ENCODE peak calls at places on chromosome 17, in four cellular contexts. M, U, N and K are unnamed samples. For H3K36me3, the result is how much of the 10 kb centered on the place peaks cover.

GRCh38 chr17:81018044-81018802 is 16.7 kb upstream of the BAIAP2 start:
- DNase-seq in M (no peak), U (peak), N (no peak), K (no peak)

GRCh38 chr17:69609495-69610315 is 195.2 kb downstream of the MAP2K6 start:
- DNase-seq in M (no peak), U (no peak), N (peak), K (no peak)

GRCh38 chr17:55513885-55514590 is 2.8 kb upstream of the SMIM36 start:
- DNase-seq in M (peak), U (peak), N (peak), K (peak)

GRCh38 chr17:17628388-17629008 is 37.0 kb upstream of the PEMT start:
- DNase-seq in M (no peak), U (no peak), N (no peak), K (no peak)

GRCh38 chr17:41065829-41066624 is at the start of gene KRTAP2-4:
- DNase-seq in M (no peak), U (no peak), N (peak), K (no peak)

GRCh38 chr17:60993497-60993896 is 315.8 kb downstream of the BCAS3 start:
- DNase-seq in M (no peak), U (no peak), N (no peak), K (no peak)

GRCh38 chr17:79796570-79797491 is at the start of gene CBX8:
- DNase-seq in M (peak), U (peak), N (peak), K (peak)

GRCh38 chr17:80361495-80362220 is 53.3 kb upstream of the ENDOV start:
- DNase-seq in M (no peak), U (no peak), N (no peak), K (no peak)

GRCh38 chr17:7967751-7968150 is 34.7 kb upstream of the GUCY2D start:
- DNase-seq in M (no peak), U (no peak), N (no peak), K (no peak)

GRCh38 chr17:63932008-63932561 is at the start of gene CD79B:
- DNase-seq in M (no peak), U (no peak), N (no peak), K (no peak)

GRCh38 chr17:1078831-1079561 is 82.1 kb downstream of the TIMM22 start:
- DNase-seq in M (no peak), U (no peak), N (no peak), K (no peak)

GRCh38 chr17:33112763-33113162 is 121.1 kb downstream of the SPACA3 start:
- DNase-seq in M (no peak), U (peak), N (no peak), K (no peak)

GRCh38 chr17:55274371-55275255 is 9.9 kb downstream of the HLF start:
- DNase-seq in M (no peak), U (no peak), N (no peak), K (no peak)

GRCh38 chr17:64255764-64256163 is 7.3 kb downstream of the TEX2 start:
- DNase-seq in M (no peak), U (no peak), N (no peak), K (no peak)

GRCh38 chr17:45789874-45790273 is 5.8 kb downstream of the CRHR1 start:
- DNase-seq in M (no peak), U (no peak), N (no peak), K (no peak)

GRCh38 chr17:41547921-41548843 is 20.1 kb upstream of the KRT19 start:
- DNase-seq in M (no peak), U (peak), N (peak), K (peak)

GRCh38 chr17:74305865-74306654 is 20.0 kb upstream of the KIF19 start:
- DNase-seq in M (no peak), U (no peak), N (no peak), K (no peak)

GRCh38 chr17:77231076-77231871 is 90.5 kb downstream of the SEC14L1 start:
- DNase-seq in M (no peak), U (no peak), N (no peak), K (no peak)

GRCh38 chr17:54992797-54993639 is 24.5 kb downstream of the STXBP4 start:
- DNase-seq in M (no peak), U (no peak), N (no peak), K (no peak)

GRCh38 chr17:18231156-18231555 is 5.7 kb downstream of the LLGL1 start:
- DNase-seq in M (no peak), U (no peak), N (no peak), K (no peak)

GRCh38 chr17:29958947-29959657 is 17.7 kb downstream of the EFCAB5 start:
- DNase-seq in M (no peak), U (no peak), N (no peak), K (no peak)

GRCh38 chr17:27218719-27219488 is 75.0 kb upstream of the WSB1 start:
- DNase-seq in M (peak), U (no peak), N (no peak), K (no peak)

GRCh38 chr17:77609553-77610517 is 348.7 kb upstream of the TNRC6C start:
- DNase-seq in M (no peak), U (no peak), N (no peak), K (no peak)

GRCh38 chr17:16044484-16044883 is 44.9 kb downstream of the TTC19 start:
- DNase-seq in M (no peak), U (no peak), N (no peak), K (no peak)

GRCh38 chr17:30236807-30237206 is 1.3 kb upstream of the SLC6A4 start:
- DNase-seq in M (no peak), U (peak), N (no peak), K (peak)

GRCh38 chr17:49995055-49995738 is at the start of gene DLX3:
- DNase-seq in M (no peak), U (peak), N (peak), K (peak)

GRCh38 chr17:76643553-76644148 is at the start of gene ST6GALNAC1:
- DNase-seq in M (no peak), U (no peak), N (no peak), K (no peak)

GRCh38 chr17:3011891-3012290 is 51.5 kb downstream of the OR1D5 start:
- DNase-seq in M (no peak), U (no peak), N (no peak), K (no peak)

GRCh38 chr17:71237903-71238538 is 882.8 kb upstream of the SOX9 start:
- DNase-seq in M (no peak), U (no peak), N (peak), K (no peak)

GRCh38 chr17:77436058-77436442 is 295.3 kb downstream of the SEC14L1 start:
- DNase-seq in M (no peak), U (peak), N (no peak), K (no peak)

GRCh38 chr17:39776267-39776666 is 38.5 kb downstream of the GRB7 start:
- DNase-seq in M (no peak), U (no peak), N (no peak), K (no peak)
- TF ChIP-seq CTCF in M (no peak), U (no peak), N (no peak), K (no peak)

DNA sequence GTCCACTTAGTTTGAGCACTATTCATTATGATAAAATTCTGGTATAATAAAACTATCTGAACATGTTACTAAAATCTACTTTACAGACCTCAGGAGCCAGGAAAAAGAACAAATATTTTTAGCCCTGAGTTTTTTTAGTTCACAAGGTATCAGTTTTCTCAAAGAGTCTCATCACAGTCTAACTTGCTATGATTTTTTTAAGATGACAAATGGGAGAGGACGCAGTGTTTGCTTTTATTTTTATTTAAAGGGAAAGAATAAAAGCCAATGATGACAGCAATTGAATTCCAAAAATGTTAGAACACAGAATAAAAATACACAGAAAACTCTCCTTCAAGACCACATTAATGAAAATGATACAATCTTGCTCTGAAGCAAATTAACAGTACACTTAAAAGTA is 7.4 kb downstream of the MED13 start:
- DNase-seq in M (no peak), U (no peak), N (no peak), K (no peak)
- H3K36me3 ChIP-seq in M (under half), U (under half), N (under half), K (under half)

DNA sequence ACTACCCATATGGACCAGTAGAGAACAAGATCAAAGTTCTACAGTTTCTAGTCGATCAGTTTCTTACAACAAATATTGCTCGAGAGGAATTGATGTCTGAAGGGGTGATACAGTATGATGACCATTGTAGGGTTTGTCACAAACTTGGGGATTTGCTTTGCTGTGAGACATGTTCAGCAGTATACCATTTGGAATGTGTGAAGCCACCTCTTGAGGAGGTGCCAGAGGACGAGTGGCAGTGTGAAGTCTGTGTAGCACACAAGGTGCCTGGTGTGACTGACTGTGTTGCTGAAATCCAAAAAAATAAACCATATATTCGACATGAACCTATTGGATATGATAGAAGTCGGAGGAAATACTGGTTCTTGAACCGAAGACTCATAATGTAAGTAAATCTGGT is 29.1 kb downstream of the BPTF start:
- DNase-seq in M (no peak), U (no peak), N (no peak), K (no peak)
- TF ChIP-seq CTCF in M (no peak), U (no peak), N (no peak), K (no peak)

GRCh38 chr17:28944862-28945741 is 6.2 kb downstream of the PHF12 start:
- DNase-seq in M (no peak), U (no peak), N (peak), K (no peak)
- H3K36me3 ChIP-seq in M (under half), U (under half), N (under half), K (under half)